ENCODE peak calls at places on chromosomes 3 and 15, in six cellular contexts. I is WTC11, S is heart left ventricle, Q is neural crest cell, G is suprapubic skin, L is A549. D is an unnamed sample.

GRCh38 chr15:94240486-94240885 is 9.1 kb downstream of the MCTP2 start:
- DNase-seq in I (no peak), S (no peak), Q (no peak), G (no peak), L (no peak), D (no peak)

GRCh38 chr3:143291826-143292447 is 172.4 kb downstream of the CHST2 start:
- DNase-seq in I (no peak), S (peak), Q (no peak), G (no peak), L (no peak), D (peak)

GRCh38 chr3:173589116-173589515 is 191.6 kb downstream of the NLGN1 start:
- DNase-seq in I (no peak), S (no peak), Q (no peak), G (no peak), L (no peak), D (no peak)

GRCh38 chr15:42080585-42081462 is 13.5 kb downstream of the PLA2G4D start:
- DNase-seq in I (no peak), S (no peak), Q (no peak), G (no peak), L (no peak), D (no peak)

GRCh38 chr3:66629431-66630368 is 128.9 kb upstream of the LRIG1 start:
- DNase-seq in I (no peak), S (no peak), Q (no peak), G (no peak), L (no peak), D (no peak)

GRCh38 chr15:63061971-63062370 is 19.4 kb downstream of the TPM1 start:
- DNase-seq in I (no peak), S (no peak), Q (no peak), G (no peak), L (no peak), D (no peak)

GRCh38 chr15:97691799-97692198 is 268.7 kb upstream of the ARRDC4 start:
- DNase-seq in I (no peak), S (no peak), Q (no peak), G (no peak), L (peak), D (no peak)

GRCh38 chr3:12708584-12709192 is 44.8 kb upstream of the RAF1 start:
- DNase-seq in I (no peak), S (peak), Q (no peak), G (no peak), L (no peak), D (no peak)

GRCh38 chr3:186598108-186598784 is 14.6 kb upstream of the AHSG start:
- DNase-seq in I (no peak), S (peak), Q (no peak), G (no peak), L (no peak), D (no peak)

GRCh38 chr3:12180218-12180617 is 21.5 kb upstream of the TIMP4 start:
- DNase-seq in I (no peak), S (peak), Q (no peak), G (no peak), L (peak), D (peak)

GRCh38 chr3:178699810-178700209 is 163.6 kb downstream of the KCNMB2 start:
- DNase-seq in I (no peak), S (no peak), Q (no peak), G (no peak), L (no peak), D (no peak)

GRCh38 chr15:70451861-70452653 is 311.3 kb downstream of the UACA start:
- DNase-seq in I (peak), S (no peak), Q (no peak), G (no peak), L (no peak), D (no peak)

GRCh38 chr15:50107591-50108408 is 11.2 kb downstream of the ATP8B4 start:
- DNase-seq in I (no peak), S (peak), Q (no peak), G (no peak), L (no peak), D (no peak)

GRCh38 chr3:195187609-195188529 is 83.1 kb downstream of the XXYLT1 start:
- DNase-seq in I (no peak), S (no peak), Q (no peak), G (no peak), L (peak), D (no peak)

GRCh38 chr3:111787556-111788463 is 71.3 kb upstream of the PHLDB2 start:
- DNase-seq in I (no peak), S (peak), Q (no peak), G (no peak), L (no peak), D (no peak)

GRCh38 chr3:159629329-159630084 is 359.1 kb upstream of the IL12A start:
- DNase-seq in I (no peak), S (no peak), Q (no peak), G (no peak), L (no peak), D (no peak)

GRCh38 chr3:18369561-18370185 is 55.5 kb downstream of the SATB1 start:
- DNase-seq in I (no peak), S (no peak), Q (no peak), G (no peak), L (no peak), D (no peak)

GRCh38 chr3:117735481-117736101 is 1026.0 kb downstream of the TUSC7 start:
- DNase-seq in I (no peak), S (no peak), Q (no peak), G (no peak), L (peak), D (no peak)

GRCh38 chr3:146469206-146470017 is at the start of gene PLSCR2:
- DNase-seq in I (peak), S (peak), Q (no peak), G (peak), L (peak), D (no peak)

GRCh38 chr3:144437989-144438388 is 466.4 kb downstream of the DIPK2A start:
- DNase-seq in I (no peak), S (no peak), Q (no peak), G (no peak), L (no peak), D (no peak)

GRCh38 chr3:183518446-183519185 is 36.9 kb downstream of the KLHL6 start:
- DNase-seq in I (no peak), S (no peak), Q (peak), G (no peak), L (no peak), D (no peak)

GRCh38 chr3:26353052-26353451 is 269.5 kb upstream of the LRRC3B start:
- DNase-seq in I (no peak), S (no peak), Q (no peak), G (no peak), L (no peak), D (no peak)

GRCh38 chr3:49671291-49672288 is 2.6 kb upstream of the APEH start:
- DNase-seq in I (peak), S (peak), Q (peak), G (no peak), L (peak), D (peak)

GRCh38 chr15:47756872-47757271 is 39.6 kb downstream of the SEMA6D start:
- DNase-seq in I (no peak), S (no peak), Q (no peak), G (no peak), L (no peak), D (no peak)

GRCh38 chr3:159897331-159898075 is 91.1 kb upstream of the IL12A start:
- DNase-seq in I (no peak), S (no peak), Q (no peak), G (no peak), L (no peak), D (no peak)

DNA sequence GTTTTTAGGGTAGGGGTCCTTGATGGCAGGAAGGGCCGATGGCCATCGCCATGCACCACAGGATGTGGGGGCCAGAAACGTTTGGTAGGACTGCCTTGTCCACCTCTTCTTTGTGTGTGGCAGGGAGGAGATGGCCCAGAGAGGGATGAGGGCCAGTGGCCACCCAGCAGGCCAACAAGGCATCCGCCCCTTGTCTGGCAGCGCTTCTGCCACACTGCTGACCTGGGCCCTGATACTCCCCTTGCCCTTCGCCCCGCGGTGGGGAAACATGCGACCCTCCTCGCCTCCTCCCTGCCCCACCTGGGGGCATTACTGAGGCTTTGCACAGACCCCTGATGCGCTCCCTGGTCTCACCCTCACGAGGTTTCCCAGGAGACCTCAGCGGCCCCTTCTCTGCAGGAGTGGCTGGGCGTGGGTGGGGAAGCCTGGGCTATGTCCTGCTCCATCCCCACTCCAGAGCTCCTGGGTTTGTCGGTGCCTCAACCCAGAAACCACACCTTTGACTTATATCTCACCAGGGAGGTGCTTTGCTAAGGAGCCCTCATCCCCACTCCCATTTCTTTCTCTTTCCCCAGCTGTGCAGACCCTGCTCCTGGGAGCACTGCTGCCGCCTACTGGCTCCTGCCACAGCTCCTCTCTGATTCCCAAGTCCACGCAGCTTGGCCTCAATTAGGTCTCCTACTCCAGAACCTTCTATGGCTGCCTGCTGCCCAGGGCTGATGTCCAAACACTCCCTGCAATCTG is 38.7 kb downstream of the FEM1B start:
- DNase-seq in I (peak), S (no peak), Q (peak), G (peak), L (peak), D (no peak)
- TF ChIP-seq CTCF in I (no peak), S (peak), Q (peak), G (no peak), L (peak), D (peak)

GRCh38 chr15:98789020-98789419 is 140.7 kb downstream of the IGF1R start:
- DNase-seq in I (no peak), S (no peak), Q (no peak), G (no peak), L (no peak), D (peak)

GRCh38 chr15:98790270-98790669 is 141.9 kb downstream of the IGF1R start:
- DNase-seq in I (no peak), S (no peak), Q (no peak), G (no peak), L (no peak), D (no peak)

GRCh38 chr15:98787190-98787589 is 138.9 kb downstream of the IGF1R start:
- DNase-seq in I (no peak), S (no peak), Q (no peak), G (no peak), L (no peak), D (no peak)

GRCh38 chr15:98786706-98787105 is 138.4 kb downstream of the IGF1R start:
- DNase-seq in I (no peak), S (no peak), Q (no peak), G (no peak), L (no peak), D (no peak)

DNA sequence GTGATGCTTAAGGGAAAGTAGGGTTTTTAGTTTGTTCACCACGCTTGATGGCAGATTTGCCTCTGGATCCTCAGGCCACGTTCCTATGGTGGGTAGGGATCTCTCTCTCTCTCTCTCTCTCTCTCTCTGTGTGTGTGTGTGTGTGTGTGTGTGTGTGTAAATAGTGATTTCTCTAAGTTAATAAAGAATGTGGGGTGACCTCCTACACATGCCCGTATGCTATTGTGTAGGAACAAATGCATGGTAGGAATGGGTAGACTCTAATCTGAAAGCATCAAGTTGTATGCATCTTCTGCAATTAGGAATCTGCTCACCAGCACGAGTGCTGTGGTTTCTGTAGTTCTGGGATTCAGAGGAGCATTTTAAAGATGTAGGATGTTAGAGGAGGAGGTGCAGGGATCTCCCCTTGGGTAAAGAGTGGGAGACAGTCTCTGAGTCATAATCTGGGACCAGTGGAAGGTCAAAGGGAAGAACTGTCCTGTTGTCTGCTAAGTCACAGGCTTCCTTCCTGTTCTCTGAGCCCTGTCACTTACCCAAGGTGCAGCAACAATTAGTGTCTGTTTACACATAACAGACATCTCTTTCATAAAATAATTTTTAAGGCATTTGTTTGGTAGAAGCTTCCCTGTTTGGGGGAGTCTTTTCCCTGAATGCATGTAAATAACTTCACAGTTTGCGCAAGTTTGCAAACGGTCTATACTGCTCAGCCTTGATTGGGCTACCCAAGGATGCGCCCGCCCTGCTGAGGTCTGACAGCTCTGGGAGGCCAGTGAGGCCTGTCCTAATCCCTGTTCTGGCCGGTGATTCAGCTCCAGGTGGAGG is 139.8 kb downstream of the IGF1R start:
- DNase-seq in I (no peak), S (no peak), Q (no peak), G (no peak), L (peak), D (no peak)
- TF ChIP-seq CTCF in I (no peak), S (no peak), Q (no peak), G (no peak), L (no peak), D (no peak)

DNA sequence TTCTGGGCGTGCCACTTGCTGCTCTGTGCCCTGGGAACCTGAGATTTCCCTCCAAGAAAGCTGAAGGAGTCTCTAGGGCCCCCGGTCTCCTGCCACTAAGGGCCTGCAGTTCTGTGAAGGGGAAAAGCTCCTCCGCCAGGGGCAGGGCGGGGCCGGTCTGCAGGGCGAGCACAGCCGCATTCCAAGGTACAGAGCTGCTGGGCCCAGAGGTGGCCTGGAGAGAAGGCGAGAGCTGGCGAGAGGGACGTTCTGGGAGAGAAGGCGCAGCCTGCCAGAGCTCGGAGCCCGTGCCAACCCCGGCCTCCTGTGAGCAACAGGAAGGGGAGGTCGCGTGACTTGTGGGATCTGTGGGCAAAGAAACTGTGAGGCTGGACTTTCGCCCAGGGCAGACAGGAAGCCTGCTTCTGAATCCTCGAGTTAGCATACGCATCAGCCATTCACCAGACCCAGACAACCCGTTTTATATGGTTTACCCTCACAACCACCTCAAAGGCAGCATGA is 500.4 kb downstream of the SHQ1 start:
- DNase-seq in I (peak), S (peak), Q (no peak), G (peak), L (no peak), D (no peak)
- TF ChIP-seq CTCF in I (no peak), S (peak), Q (no peak), G (no peak), L (no peak), D (no peak)

DNA sequence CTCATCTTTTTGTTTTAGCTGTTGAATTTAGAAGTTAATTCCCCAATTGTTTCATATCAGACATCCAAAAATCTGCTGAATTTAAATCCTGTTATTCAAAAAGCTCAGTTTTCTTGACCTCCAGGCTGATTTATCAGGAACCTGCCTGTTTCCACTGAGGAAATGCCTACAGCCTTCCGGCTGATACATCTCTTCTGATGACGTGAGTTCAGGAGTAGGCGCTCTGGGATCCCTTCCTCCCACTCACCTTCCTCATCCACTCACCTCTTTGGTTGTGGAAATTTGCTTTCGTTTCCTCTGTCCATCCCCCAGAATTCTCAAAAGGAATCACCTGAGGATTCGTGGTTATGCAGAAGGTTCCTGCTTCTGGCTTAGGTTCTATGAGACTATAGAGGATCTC is 55.4 kb upstream of the ALDH1A3 start:
- DNase-seq in I (no peak), S (no peak), Q (no peak), G (no peak), L (no peak), D (no peak)
- TF ChIP-seq CTCF in I (no peak), S (no peak), Q (no peak), G (no peak), L (no peak), D (no peak)

GRCh38 chr15:40567111-40567510 is 2.0 kb upstream of the RPUSD2 start:
- DNase-seq in I (peak), S (no peak), Q (no peak), G (no peak), L (peak), D (no peak)

GRCh38 chr15:40565333-40566238 is 744 bp upstream of the CCDC32 start:
- DNase-seq in I (no peak), S (no peak), Q (no peak), G (no peak), L (no peak), D (no peak)

GRCh38 chr15:40562691-40563090 is 2.2 kb downstream of the CCDC32 start:
- DNase-seq in I (no peak), S (no peak), Q (no peak), G (no peak), L (no peak), D (no peak)

GRCh38 chr15:40569139-40569953 is at the start of gene RPUSD2:
- DNase-seq in I (peak), S (peak), Q (peak), G (peak), L (peak), D (no peak)

DNA sequence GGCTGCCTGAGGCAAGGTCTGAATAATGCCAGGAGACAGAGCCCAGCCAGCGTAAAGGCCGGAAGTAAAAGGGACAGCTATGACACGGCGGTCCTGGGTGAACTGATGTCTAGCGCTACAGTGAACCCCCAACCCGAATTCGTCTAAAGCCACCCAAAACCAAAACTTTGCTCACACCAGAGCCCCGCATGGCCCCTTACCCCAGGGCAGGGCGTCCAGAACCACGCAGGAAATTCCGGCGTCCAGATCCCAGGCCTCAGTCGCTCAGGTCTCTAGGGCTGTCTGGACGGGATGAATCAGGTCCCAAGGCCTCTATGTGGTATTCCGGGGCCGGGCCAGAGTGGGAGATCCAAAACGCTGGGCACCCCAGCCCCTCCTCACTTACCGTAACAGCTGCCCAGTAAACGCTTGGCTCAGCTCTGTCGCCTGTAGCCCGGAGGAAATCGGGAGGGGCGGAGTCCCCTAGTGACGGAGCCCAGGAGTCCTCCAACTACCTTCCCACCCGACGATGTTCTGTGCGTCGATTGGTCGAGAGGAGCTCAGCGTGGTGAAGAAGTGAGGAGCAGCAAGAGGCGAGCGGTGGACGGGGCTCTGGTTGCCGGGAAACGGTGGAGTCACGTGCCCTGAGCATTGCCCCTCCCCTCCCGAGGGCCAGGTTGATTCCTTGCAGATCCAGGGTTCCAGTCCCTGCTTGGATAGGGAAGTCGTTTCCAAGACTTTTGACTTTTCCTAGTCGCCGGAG is at the start of gene CCDC32:
- DNase-seq in I (peak), S (peak), Q (peak), G (peak), L (peak), D (peak)
- TF ChIP-seq CTCF in I (no peak), S (no peak), Q (no peak), G (no peak), L (no peak), D (no peak)

GRCh38 chr3:39065197-39065596 is 13.4 kb downstream of the WDR48 start:
- DNase-seq in I (peak), S (no peak), Q (no peak), G (no peak), L (peak), D (no peak)
- TF ChIP-seq CTCF in I (peak), S (peak), Q (peak), G (no peak), L (no peak), D (peak)

GRCh38 chr3:172356427-172356826 is 91.8 kb downstream of the GHSR start:
- DNase-seq in I (no peak), S (no peak), Q (no peak), G (no peak), L (no peak), D (no peak)
- TF ChIP-seq CTCF in I (no peak), S (no peak), Q (no peak), G (no peak), L (no peak), D (no peak)

DNA sequence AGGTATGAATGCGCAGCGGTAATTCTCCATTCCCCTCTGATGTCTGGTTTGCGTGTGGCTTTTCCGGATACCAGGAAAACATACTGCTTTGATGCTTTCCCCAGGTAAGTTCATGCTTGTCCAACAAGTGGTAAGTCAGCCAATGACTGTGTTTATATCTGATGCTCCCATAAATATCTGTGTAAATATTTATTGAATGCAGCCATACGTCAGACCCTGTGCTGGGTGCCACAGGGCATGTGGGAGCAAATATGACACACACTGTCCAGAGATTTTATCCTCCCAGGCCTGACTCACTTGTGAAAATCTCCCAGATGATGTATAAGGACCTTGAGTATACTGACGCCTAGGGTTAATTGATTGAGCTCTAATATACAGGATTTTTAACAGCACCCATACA is 29.6 kb upstream of the CEMIP start:
- DNase-seq in I (no peak), S (no peak), Q (no peak), G (no peak), L (peak), D (peak)
- TF ChIP-seq CTCF in I (no peak), S (no peak), Q (no peak), G (no peak), L (no peak), D (peak)

D was measured in LNCaP clone FGC.